ENCODE peak calls at places on chromosomes 3 and 15, in nine cellular contexts. T, H, B, I, V, F, M, R and L are unnamed samples.

GRCh38 chr3:77919244-77919643 is 879.3 kb downstream of the ROBO2 start:
- DNase-seq in T (no peak), H (no peak), B (no peak), I (no peak), V (no peak), F (no peak), M (no peak), R (no peak), L (no peak)

GRCh38 chr3:56681963-56682457 is 1.1 kb downstream of the TASOR start:
- DNase-seq in T (no peak), H (no peak), B (no peak), I (no peak), V (no peak), F (peak; percentile 81), M (no peak), R (no peak), L (no peak)

GRCh38 chr3:36906504-36907149 is 38.2 kb downstream of the TRANK1 start:
- DNase-seq in T (no peak), H (no peak), B (no peak), I (no peak), V (peak; percentile 74), F (no peak), M (no peak), R (no peak), L (no peak)

GRCh38 chr15:85562824-85563223 is 182.4 kb downstream of the AKAP13 start:
- DNase-seq in T (no peak), H (no peak), B (no peak), I (no peak), V (no peak), F (no peak), M (no peak), R (no peak), L (no peak)

GRCh38 chr15:43266834-43267233 is at the start of gene TGM5:
- DNase-seq in T (no peak), H (no peak), B (peak; percentile 39), I (no peak), V (no peak), F (no peak), M (no peak), R (no peak), L (no peak)

GRCh38 chr3:18868911-18869689 is 279.2 kb upstream of the KCNH8 start:
- DNase-seq in T (no peak), H (no peak), B (peak; percentile 36), I (no peak), V (no peak), F (no peak), M (no peak), R (no peak), L (no peak)

GRCh38 chr3:50154840-50155490 is at the start of gene SEMA3F:
- DNase-seq in T (peak; percentile 88), H (peak; percentile 64), B (peak; percentile 85), I (peak; percentile 51), V (peak; percentile 87), F (peak; percentile 93), M (peak; percentile 80), R (peak; percentile 92), L (no peak)

GRCh38 chr3:99366663-99367429 is 271.5 kb upstream of the COL8A1 start:
- DNase-seq in T (no peak), H (no peak), B (peak; percentile 34), I (no peak), V (no peak), F (peak; percentile 29), M (no peak), R (no peak), L (no peak)

GRCh38 chr15:98649621-98649995 is 1.3 kb downstream of the IGF1R start:
- DNase-seq in T (peak; percentile 72), H (no peak), B (no peak), I (no peak), V (peak; percentile 64), F (peak; percentile 58), M (peak; percentile 73), R (no peak), L (peak; percentile 5)

GRCh38 chr3:142958707-142959106 is 4.8 kb downstream of the PAQR9 start:
- DNase-seq in T (no peak), H (no peak), B (peak; percentile 88), I (peak; percentile 72), V (peak; percentile 23), F (no peak), M (no peak), R (no peak), L (no peak)

GRCh38 chr3:186806173-186807055 is at the start of gene RFC4:
- DNase-seq in T (peak; percentile 95), H (peak; percentile 83), B (peak; percentile 88), I (peak; percentile 54), V (peak; percentile 91), F (peak; percentile 88), M (peak; percentile 91), R (peak; percentile 86), L (peak; percentile 74)

GRCh38 chr15:90619939-90620338 is 90.2 kb downstream of the CRTC3 start:
- DNase-seq in T (no peak), H (no peak), B (no peak), I (no peak), V (no peak), F (no peak), M (no peak), R (no peak), L (no peak)
- TF ChIP-seq CTCF in T (no peak), H (no peak), B (no peak), I (no peak), V (no peak), F (no peak), M (no peak), R (no peak), L (no peak)

GRCh38 chr15:65085207-65085753 is 8.7 kb downstream of the KBTBD13 start:
- DNase-seq in T (peak; percentile 68), H (no peak), B (no peak), I (no peak), V (no peak), F (no peak), M (peak; percentile 81), R (no peak), L (no peak)

GRCh38 chr15:65082303-65082958 is 5.9 kb downstream of the KBTBD13 start:
- DNase-seq in T (peak; percentile 67), H (no peak), B (peak; percentile 5), I (no peak), V (no peak), F (peak; percentile 51), M (peak; percentile 69), R (no peak), L (no peak)

GRCh38 chr15:65084500-65085206 is 8.1 kb downstream of the KBTBD13 start:
- DNase-seq in T (peak; percentile 38), H (no peak), B (no peak), I (peak; percentile 19), V (no peak), F (no peak), M (peak; percentile 58), R (no peak), L (no peak)

GRCh38 chr15:65081758-65082157 is 5.2 kb downstream of the KBTBD13 start:
- DNase-seq in T (no peak), H (no peak), B (peak; percentile 17), I (no peak), V (no peak), F (no peak), M (no peak), R (no peak), L (no peak)

DNA sequence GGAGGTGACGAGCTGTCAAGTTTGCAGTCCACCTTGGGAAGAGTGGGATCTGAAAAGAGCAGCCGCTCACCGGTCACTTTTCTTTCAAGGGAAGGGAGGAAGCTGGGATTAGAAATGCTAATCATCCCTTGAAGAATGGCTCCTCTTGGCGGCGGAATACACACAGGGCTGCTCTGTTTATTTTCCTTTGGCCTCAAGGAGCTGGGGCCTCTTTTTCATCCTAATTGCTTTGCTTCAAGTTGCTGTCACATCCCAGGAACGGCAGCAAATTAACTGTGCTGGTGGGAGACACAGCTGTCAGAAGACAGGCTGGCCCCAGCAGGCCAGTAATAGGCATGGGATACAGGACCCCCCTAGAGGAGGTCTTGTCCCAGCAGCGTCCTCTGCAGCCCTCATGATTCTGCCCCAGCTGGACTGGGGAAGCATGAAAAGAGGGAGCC is 6.7 kb downstream of the KBTBD13 start:
- DNase-seq in T (peak; percentile 51), H (no peak), B (no peak), I (peak; percentile 45), V (peak; percentile 68), F (peak; percentile 92), M (peak; percentile 64), R (no peak), L (no peak)
- TF ChIP-seq CTCF in T (peak; percentile 34), H (peak; percentile 28), B (no peak), I (peak; percentile 37), V (peak; percentile 36), F (peak; percentile 45), M (peak; percentile 43), R (no peak), L (peak; percentile 45)

GRCh38 chr15:44427756-44428724 is 611 bp downstream of the CTDSPL2 start:
- DNase-seq in T (no peak), H (no peak), B (peak; percentile 56), I (peak; percentile 62), V (no peak), F (peak; percentile 86), M (peak; percentile 81), R (no peak), L (no peak)
- TF ChIP-seq CTCF in T (no peak), H (no peak), B (peak; percentile 25), I (peak; percentile 23), V (peak; percentile 6), F (peak; percentile 29), M (no peak), R (no peak), L (no peak)

DNA sequence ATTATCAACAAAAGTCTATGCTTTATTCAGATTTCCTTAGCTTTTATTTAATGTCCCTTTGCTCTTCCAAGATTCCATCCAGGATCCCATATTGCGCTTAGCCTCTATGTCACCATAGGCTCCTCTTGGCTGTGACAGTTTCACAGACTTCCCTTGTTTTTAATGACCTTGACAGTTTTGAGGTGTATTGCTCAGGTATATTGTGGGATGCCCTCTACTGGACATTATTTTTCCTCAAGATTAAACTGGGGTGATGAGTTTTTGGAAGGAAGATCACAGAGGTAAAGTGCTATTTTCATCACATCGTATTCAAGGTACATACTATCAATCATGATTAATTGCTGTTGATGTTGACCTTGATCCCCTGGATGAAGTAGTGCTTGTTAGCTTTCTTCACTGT is 99.1 kb upstream of the SMAD3 start:
- DNase-seq in T (no peak), H (no peak), B (peak; percentile 31), I (no peak), V (no peak), F (no peak), M (no peak), R (no peak), L (no peak)
- TF ChIP-seq CTCF in T (peak; percentile 20), H (no peak), B (peak; percentile 54), I (peak; percentile 15), V (peak; percentile 11), F (peak; percentile 34), M (no peak), R (no peak), L (no peak)